ENCODE peak calls at places on chromosomes 13 and 19, in five cellular contexts. J is K562, G is IMR-90, B is SK-N-SH, H is GM12878. M is an unnamed sample.

GRCh38 chr19:54464624-54465266 is 1.2 kb upstream of the LENG9 start:
- DNase-seq in J (peak), G (peak), B (peak), H (no peak), M (peak)

GRCh38 chr13:42746846-42747245 is 34.5 kb upstream of the FAM216B start:
- DNase-seq in J (no peak), G (peak), B (no peak), H (no peak), M (no peak)

GRCh38 chr13:29474991-29475390 is 120.5 kb downstream of the SLC7A1 start:
- DNase-seq in J (no peak), G (peak), B (no peak), H (no peak), M (no peak)

GRCh38 chr13:33194820-33195692 is 90.5 kb downstream of the STARD13 start:
- DNase-seq in J (no peak), G (peak), B (peak), H (peak), M (peak)

GRCh38 chr13:53138369-53139036 is 109.9 kb downstream of the OLFM4 start:
- DNase-seq in J (no peak), G (peak), B (no peak), H (no peak), M (no peak)

GRCh38 chr13:44117351-44117750 is 237.6 kb downstream of the LACC1 start:
- DNase-seq in J (no peak), G (peak), B (no peak), H (no peak), M (no peak)

GRCh38 chr19:40744554-40745401 is 5.5 kb downstream of the ACTMAP start:
- DNase-seq in J (peak), G (no peak), B (peak), H (no peak), M (no peak)

GRCh38 chr13:36193151-36193855 is 21.1 kb downstream of the SOHLH2 start:
- DNase-seq in J (no peak), G (no peak), B (no peak), H (no peak), M (no peak)

GRCh38 chr13:46614582-46614981 is 61.6 kb downstream of the LRCH1 start:
- DNase-seq in J (no peak), G (peak), B (no peak), H (no peak), M (peak)

GRCh38 chr19:39325778-39326680 is 5.4 kb upstream of the LRFN1 start:
- DNase-seq in J (peak), G (peak), B (peak), H (no peak), M (peak)

GRCh38 chr13:48748681-48749080 is 95.0 kb downstream of the CYSLTR2 start:
- DNase-seq in J (no peak), G (peak), B (no peak), H (no peak), M (no peak)

GRCh38 chr13:30718661-30719520 is 16.5 kb upstream of the ALOX5AP start:
- DNase-seq in J (no peak), G (peak), B (no peak), H (no peak), M (peak)

GRCh38 chr19:41911889-41912731 is 16.1 kb downstream of the ERFL start:
- DNase-seq in J (no peak), G (no peak), B (no peak), H (no peak), M (no peak)

GRCh38 chr19:48443262-48443661 is 2.5 kb upstream of the GRWD1 start:
- DNase-seq in J (no peak), G (no peak), B (no peak), H (no peak), M (no peak)

GRCh38 chr13:23796546-23796945 is 92.7 kb downstream of the MIPEP start:
- DNase-seq in J (no peak), G (peak), B (no peak), H (no peak), M (no peak)

GRCh38 chr19:7963566-7963965 is 20.1 kb upstream of the TIMM44 start:
- DNase-seq in J (no peak), G (no peak), B (no peak), H (no peak), M (no peak)

GRCh38 chr19:49847731-49848696 is 2.9 kb upstream of the PTOV1 start:
- DNase-seq in J (peak), G (peak), B (no peak), H (no peak), M (no peak)

GRCh38 chr13:112849500-112849899 is 119.5 kb upstream of the MCF2L start:
- DNase-seq in J (no peak), G (peak), B (peak), H (no peak), M (no peak)

GRCh38 chr13:46051958-46052313 is 610 bp downstream of the ZC3H13 start:
- DNase-seq in J (peak), G (peak), B (no peak), H (no peak), M (no peak)

GRCh38 chr13:30739646-30740642 is 4.6 kb downstream of the ALOX5AP start:
- DNase-seq in J (no peak), G (peak), B (no peak), H (peak), M (peak)

GRCh38 chr13:25135896-25136295 is 36.2 kb downstream of the AMER2 start:
- DNase-seq in J (no peak), G (no peak), B (no peak), H (no peak), M (no peak)

GRCh38 chr19:40312533-40312932 is 27.4 kb upstream of the AKT2 start:
- DNase-seq in J (no peak), G (no peak), B (no peak), H (no peak), M (no peak)

DNA sequence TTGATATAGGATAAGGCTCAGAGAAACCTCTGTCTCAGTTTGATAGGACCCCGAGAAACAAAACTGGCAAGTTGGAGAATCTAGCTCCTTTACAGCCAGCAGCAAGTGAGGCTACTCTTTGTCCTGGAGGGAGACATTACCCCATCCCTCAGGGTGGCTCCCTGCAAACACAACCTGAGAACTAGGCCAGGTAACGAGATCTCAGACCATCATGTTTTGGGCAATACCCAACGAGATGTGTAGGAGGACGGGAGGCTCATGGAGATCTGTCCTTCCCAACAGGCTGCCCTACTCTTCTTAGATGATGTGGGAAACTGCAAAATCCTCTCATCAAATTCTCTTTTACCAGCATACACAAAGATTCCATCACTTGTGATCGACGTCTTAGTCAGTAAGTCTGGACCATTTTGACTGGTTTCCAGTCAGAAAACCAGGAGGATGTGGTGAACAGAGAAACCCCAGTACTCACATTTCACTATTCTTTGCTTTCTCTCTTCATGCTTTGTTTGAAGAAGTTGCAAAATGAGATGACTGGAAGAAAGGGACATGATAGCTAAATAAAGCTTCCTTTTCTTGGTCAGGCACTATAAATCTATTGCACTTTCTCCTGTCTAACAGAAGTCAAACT is 6.0 kb upstream of the CTU1 start:
- DNase-seq in J (no peak), G (no peak), B (no peak), H (no peak), M (no peak)
- TF ChIP-seq RCOR1 in J (no peak), G (no peak), B (no peak), H (no peak), M (no peak)

DNA sequence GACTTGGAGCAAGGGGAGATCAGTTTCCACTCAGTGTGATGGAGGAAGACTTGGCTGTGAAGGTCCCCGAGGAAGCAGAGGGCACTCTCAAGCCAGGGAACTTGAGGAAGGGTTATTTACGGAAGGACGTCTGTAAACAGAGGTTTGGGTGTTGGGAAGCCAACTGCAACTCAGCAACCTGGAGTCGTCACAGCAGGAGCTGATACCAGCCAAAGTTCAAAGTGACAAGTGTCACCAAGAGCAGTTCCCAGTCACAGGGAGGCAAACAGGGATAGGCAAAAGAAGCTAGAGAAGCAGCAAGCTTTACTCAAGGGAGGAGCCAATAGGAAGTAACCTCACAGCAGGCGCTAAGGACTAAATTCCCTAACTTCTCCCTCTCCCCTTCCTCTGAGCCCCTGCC is 205.5 kb downstream of the EFNB2 start:
- DNase-seq in J (no peak), G (no peak), B (no peak), H (no peak), M (no peak)
- TF ChIP-seq RCOR1 in J (no peak), G (no peak), B (no peak), H (no peak), M (no peak)

DNA sequence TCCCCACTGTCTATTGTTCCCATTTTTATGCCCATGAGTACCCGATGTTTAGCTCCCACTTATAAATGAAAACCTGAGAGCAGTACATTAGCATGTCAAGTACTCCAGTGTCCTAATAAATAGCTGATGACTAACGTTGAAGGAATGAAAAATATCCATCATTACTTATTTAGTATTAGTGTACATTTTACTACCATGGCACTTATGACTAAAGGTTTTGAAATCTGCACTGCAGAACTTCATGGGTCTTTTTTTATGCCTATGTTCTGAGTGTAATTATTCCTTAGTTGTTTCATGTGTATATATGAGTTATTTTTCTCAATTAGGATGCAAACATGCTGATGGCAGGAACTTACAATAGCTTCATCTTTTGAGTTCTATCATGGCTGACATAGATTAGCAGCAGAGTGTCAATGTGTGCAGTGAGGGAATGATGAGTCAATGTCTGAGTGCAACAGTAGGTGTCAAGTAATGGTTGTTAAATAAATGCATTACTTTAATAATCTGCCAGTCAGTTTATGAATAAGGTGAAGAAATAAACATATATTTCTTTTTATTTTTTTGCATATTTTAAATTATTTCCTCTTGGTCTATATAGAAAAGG is 188.4 kb downstream of the ITGBL1 start:
- DNase-seq in J (no peak), G (peak), B (no peak), H (no peak), M (no peak)
- TF ChIP-seq RCOR1 in J (no peak), G (no peak), B (no peak), H (no peak), M (no peak)

DNA sequence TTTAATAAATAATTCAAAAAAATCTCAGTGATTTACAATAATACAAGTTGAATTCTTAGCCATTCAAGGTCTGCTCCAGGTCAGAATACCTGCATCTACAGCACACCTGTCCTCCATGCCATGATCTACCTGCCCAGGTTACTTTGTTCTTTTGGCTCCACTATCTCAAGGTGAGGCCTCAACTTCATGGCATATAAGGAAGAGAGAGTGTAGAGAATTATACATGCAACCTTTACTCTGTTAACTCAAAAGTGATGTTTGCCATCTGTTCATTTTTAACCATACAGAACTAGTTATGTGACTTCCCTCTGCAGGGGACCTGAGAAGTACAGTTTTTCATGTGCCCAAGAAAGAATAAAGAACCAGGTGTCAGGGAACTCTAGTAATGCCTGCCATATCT is 28.2 kb upstream of the MICU2 start:
- DNase-seq in J (no peak), G (no peak), B (no peak), H (no peak), M (no peak)
- TF ChIP-seq RCOR1 in J (no peak), G (no peak), B (no peak), H (no peak), M (no peak)

DNA sequence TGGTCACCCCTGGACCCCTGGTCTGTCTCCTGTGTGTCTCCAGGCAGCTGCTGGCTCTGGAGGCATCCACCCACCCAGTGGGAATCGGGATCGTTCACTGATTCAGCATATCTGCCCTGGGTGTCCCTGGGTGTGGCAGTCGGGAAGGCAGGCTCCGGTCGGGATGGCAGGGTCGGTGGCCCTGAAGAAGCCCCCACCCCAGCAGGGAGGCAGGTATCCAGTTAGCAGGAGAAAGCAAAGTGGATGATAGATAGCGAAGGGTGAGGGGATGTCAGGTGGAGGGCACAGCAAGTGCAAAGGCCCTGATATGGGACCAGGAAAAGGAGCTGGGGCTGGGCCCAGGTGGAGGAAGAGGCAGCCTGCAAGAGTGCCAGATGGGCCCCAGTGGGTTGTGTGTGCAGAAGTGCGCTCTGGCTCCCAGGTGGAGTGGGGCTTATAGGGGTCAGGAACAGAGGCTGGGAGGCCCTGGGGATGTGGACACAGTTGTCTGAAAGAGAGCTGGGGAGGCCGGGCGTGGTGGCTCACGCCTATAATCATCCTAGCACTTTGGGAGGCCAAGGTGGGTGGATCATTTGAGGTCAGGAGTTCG is 2.3 kb downstream of the SSBP4 start:
- DNase-seq in J (no peak), G (no peak), B (no peak), H (no peak), M (no peak)
- TF ChIP-seq RCOR1 in J (no peak), G (no peak), B (no peak), H (no peak), M (no peak)

GRCh38 chr19:12665646-12666304 is 767 bp downstream of the MAN2B1 start:
- DNase-seq in J (no peak), G (peak), B (no peak), H (no peak), M (no peak)
- TF ChIP-seq RCOR1 in J (no peak), G (no peak), B (no peak), H (no peak), M (no peak)

DNA sequence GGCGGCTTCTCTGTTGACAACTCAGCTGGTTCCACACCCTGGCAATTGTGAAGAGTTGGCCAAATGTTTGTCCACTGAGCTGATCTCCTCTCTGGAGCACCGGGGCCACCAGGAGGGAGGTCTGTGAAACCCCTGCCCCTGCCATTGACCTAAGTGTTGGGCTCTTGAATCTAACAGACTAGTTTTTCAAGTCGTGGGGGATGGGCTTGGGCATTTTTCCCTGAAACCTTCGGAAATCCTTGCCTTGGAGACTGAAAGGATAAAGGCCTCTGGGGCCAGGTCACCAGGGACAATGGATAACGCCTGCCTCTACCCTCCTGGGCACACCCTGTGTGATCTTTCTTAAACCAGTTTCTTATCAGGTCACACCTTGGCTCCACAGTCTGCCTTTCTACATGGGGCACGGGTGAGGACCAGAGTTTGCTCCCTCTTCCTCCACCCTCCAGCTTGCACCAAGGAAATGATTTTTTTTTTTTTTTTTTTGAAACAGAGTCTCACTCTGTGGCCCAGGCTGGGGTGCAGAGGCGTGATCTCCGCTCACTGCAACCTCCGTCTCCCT is 930 bp downstream of the GEMIN7 start:
- DNase-seq in J (no peak), G (no peak), B (no peak), H (no peak), M (no peak)
- TF ChIP-seq RCOR1 in J (no peak), G (no peak), B (no peak), H (no peak), M (no peak)

DNA sequence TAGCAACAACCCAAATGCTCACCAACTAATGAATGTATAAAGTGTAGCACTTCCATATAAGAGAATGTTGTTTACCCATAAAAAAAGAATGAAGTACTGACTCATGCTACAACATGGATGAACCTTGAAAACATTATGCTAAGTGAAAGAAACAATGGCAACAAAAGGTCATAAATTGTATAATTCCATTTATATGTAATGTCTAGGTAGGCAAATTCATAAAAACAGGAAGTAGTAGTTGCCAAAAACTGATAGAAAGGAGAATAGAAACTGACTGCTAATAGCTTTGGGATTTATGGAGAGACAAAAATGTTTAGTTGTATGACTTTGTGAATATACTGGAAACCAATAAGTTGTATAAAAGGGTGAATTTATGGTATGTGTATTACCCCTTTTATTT is 21.6 kb downstream of the MYCBP2 start:
- DNase-seq in J (no peak), G (no peak), B (no peak), H (no peak), M (no peak)
- TF ChIP-seq RCOR1 in J (no peak), G (no peak), B (no peak), H (no peak), M (no peak)

DNA sequence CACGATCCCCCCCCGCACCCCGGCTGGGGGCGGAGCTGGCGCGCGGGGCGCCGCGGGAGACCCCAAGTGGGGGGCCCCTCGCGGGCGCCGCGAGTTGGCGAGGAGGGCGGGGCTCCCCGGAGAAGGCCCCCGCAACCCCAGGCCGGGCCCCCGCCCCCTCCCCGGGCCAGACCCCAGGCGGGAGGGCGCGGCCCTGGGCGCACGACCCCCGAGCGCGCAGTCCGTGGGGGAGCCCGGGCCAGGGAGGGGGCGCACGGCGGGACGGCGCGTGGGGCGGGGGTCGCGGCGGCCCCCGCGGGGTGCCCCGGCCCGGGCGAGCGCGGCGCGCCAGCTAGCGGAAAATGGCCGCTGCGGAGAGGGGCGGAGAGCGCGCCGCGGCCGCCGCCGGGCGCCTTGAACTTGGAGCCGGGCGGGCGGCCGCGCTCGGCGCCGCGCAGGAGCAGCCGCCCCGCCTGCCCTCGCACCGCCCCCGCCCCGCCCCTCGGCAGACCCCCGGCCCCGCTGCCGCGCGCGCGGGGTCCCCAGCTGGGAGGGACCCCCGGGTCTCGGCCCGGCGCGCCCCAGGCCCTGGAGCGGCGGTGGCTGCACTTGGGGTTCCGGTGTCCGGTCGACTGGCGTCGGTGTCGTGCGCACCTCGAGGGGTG is 6.4 kb upstream of the NFIC start:
- DNase-seq in J (peak), G (no peak), B (peak), H (no peak), M (no peak)
- TF ChIP-seq RCOR1 in J (no peak), G (no peak), B (no peak), H (no peak), M (no peak)

M was measured in A549.